ENCODE peak calls at places on chromosomes 5 and 9, in eight cellular contexts. O, S, B, K, Y, T, V and P are unnamed samples.

GRCh38 chr5:132103380-132103951 is 29.9 kb downstream of the CSF2 start:
- DNase-seq in O (peak), K (no peak), V (no peak), T (peak), B (no peak), Y (peak), S (peak), P (no peak)

GRCh38 chr5:164597293-164597900 is 1092.0 kb downstream of the MAT2B start:
- DNase-seq in B (peak), K (no peak), V (no peak), O (no peak), S (no peak), Y (no peak), T (no peak), P (no peak)

GRCh38 chr9:137785704-137786161 is 91.8 kb upstream of the CACNA1B start:
- DNase-seq in T (no peak), V (peak), B (no peak), Y (no peak), K (no peak), O (no peak), S (no peak), P (peak)

GRCh38 chr5:125487231-125487630 is 740.8 kb upstream of the ZNF608 start:
- DNase-seq in S (no peak), V (no peak), Y (no peak), T (no peak), O (no peak), K (no peak), B (no peak), P (no peak)

GRCh38 chr5:151183451-151184245 is 26.1 kb upstream of the ANXA6 start:
- DNase-seq in B (no peak), T (no peak), S (peak), O (no peak), Y (no peak), V (peak), K (no peak), P (peak)

GRCh38 chr9:82438581-82438980 is 450.0 kb downstream of the SPATA31D1 start:
- DNase-seq in B (no peak), K (no peak), O (no peak), Y (no peak), V (no peak), S (no peak), T (no peak), P (no peak)

GRCh38 chr9:98149422-98149821 is 30.4 kb upstream of the TRIM14 start:
- DNase-seq in Y (no peak), S (no peak), T (no peak), B (no peak), V (no peak), K (no peak), O (no peak), P (no peak)

GRCh38 chr9:115036691-115037090 is 81.3 kb downstream of the TNC start:
- DNase-seq in V (no peak), S (no peak), O (no peak), B (no peak), K (no peak), T (no peak), Y (no peak), P (no peak)

GRCh38 chr9:99000480-99001395 is 57.0 kb downstream of the COL15A1 start:
- DNase-seq in S (peak), V (no peak), K (no peak), Y (no peak), B (peak), T (peak), O (no peak), P (no peak)

GRCh38 chr5:16883801-16884200 is 52.3 kb downstream of the MYO10 start:
- DNase-seq in S (no peak), B (no peak), K (no peak), T (no peak), V (no peak), O (no peak), Y (no peak), P (no peak)

GRCh38 chr5:139104577-139105271 is 93.4 kb downstream of the SIL1 start:
- DNase-seq in K (no peak), Y (peak), S (no peak), O (peak), T (peak), V (no peak), B (no peak), P (peak)

GRCh38 chr5:159976921-159977320 is 32.0 kb upstream of the TTC1 start:
- DNase-seq in S (no peak), V (no peak), B (no peak), Y (no peak), K (no peak), T (no peak), O (no peak), P (no peak)

GRCh38 chr9:22005083-22005699 is 3.9 kb downstream of the CDKN2B start:
- DNase-seq in Y (no peak), V (no peak), S (peak), O (no peak), K (no peak), T (no peak), B (peak), P (peak)

GRCh38 chr5:16411235-16411634 is 54.4 kb downstream of the ZNF622 start:
- DNase-seq in O (no peak), S (no peak), Y (no peak), V (no peak), T (peak), B (no peak), K (no peak), P (no peak)

GRCh38 chr9:86854898-86855523 is 92.3 kb downstream of the GAS1 start:
- DNase-seq in T (peak), O (no peak), S (no peak), B (peak), V (no peak), Y (peak), K (no peak), P (peak)

GRCh38 chr5:154435226-154435625 is 10.6 kb upstream of the SAP30L start:
- DNase-seq in B (no peak), V (no peak), S (no peak), T (no peak), O (no peak), Y (no peak), K (no peak), P (no peak)

GRCh38 chr5:147904110-147904509 is 2.2 kb downstream of the C5orf46 start:
- DNase-seq in S (no peak), Y (no peak), T (no peak), B (no peak), O (no peak), K (no peak), V (no peak), P (no peak)

GRCh38 chr5:113199122-113199905 is 222.7 kb downstream of the DCP2 start:
- DNase-seq in S (peak), T (peak), K (no peak), O (no peak), V (no peak), Y (no peak), B (no peak), P (peak)

GRCh38 chr5:153122416-153122815 is 368.1 kb upstream of the GRIA1 start:
- DNase-seq in B (no peak), Y (no peak), V (peak), T (no peak), O (no peak), K (no peak), S (no peak), P (no peak)

GRCh38 chr5:126516133-126516532 is 78.9 kb downstream of the ALDH7A1 start:
- DNase-seq in Y (no peak), B (no peak), V (peak), S (no peak), O (no peak), K (no peak), T (peak), P (no peak)

GRCh38 chr9:404229-404628 is 189.6 kb downstream of the DOCK8 start:
- DNase-seq in S (no peak), V (no peak), Y (no peak), B (no peak), O (no peak), T (no peak), K (no peak), P (no peak)

GRCh38 chr9:110995511-110996340 is 42.5 kb downstream of the LPAR1 start:
- DNase-seq in V (no peak), B (no peak), S (no peak), Y (no peak), T (no peak), K (no peak), O (no peak), P (no peak)

GRCh38 chr9:113509463-113509862 is 45.9 kb downstream of the RGS3 start:
- DNase-seq in V (no peak), Y (no peak), K (no peak), T (peak), B (no peak), O (no peak), S (peak), P (no peak)

GRCh38 chr9:19470981-19471650 is 62.3 kb downstream of the ACER2 start:
- DNase-seq in B (no peak), S (no peak), V (no peak), T (no peak), Y (no peak), O (peak), K (no peak), P (no peak)

GRCh38 chr9:16868706-16869105 is 1.8 kb downstream of the BNC2 start:
- DNase-seq in S (no peak), V (no peak), K (no peak), O (no peak), Y (no peak), B (no peak), T (no peak), P (peak)

GRCh38 chr9:3028535-3028934 is 184.6 kb upstream of the PUM3 start:
- DNase-seq in Y (no peak), O (no peak), B (no peak), V (peak), K (no peak), S (no peak), T (no peak), P (no peak)

GRCh38 chr9:19049872-19050636 is 827 bp downstream of the RRAGA start:
- DNase-seq in Y (no peak), T (peak), V (peak), O (peak), S (peak), K (no peak), B (no peak), P (no peak)

GRCh38 chr9:134208981-134209725 is 44.8 kb upstream of the RNU6ATAC start:
- DNase-seq in Y (peak), B (no peak), V (no peak), O (no peak), T (no peak), S (no peak), K (no peak), P (no peak)

GRCh38 chr9:9016597-9016996 is 1217.0 kb upstream of the DMAC1 start:
- DNase-seq in K (no peak), T (no peak), O (no peak), Y (no peak), S (no peak), B (no peak), V (no peak), P (no peak)

GRCh38 chr5:100760700-100761099 is 142.4 kb downstream of the ST8SIA4 start:
- DNase-seq in S (no peak), K (no peak), B (no peak), O (no peak), V (no peak), Y (no peak), T (no peak), P (peak)

GRCh38 chr9:132828201-132828770 is 49.8 kb downstream of the AK8 start:
- DNase-seq in T (no peak), K (no peak), S (no peak), O (no peak), V (no peak), B (no peak), Y (no peak), P (no peak)